ENCODE peak calls at places on chromosomes 4 and X, in eight cellular contexts. Z, E, M, G, I, Q, R and U are unnamed samples.
A peak's percentile ranks its signal among the peaks of the same experiment; 100 is the strongest.

GRCh38 chr4:177596035-177596434 is 153.8 kb upstream of the AGA start:
- DNase-seq in Z (peak; percentile 85), E (no peak), M (no peak), G (no peak), I (peak; percentile 38), Q (peak; percentile 48), R (no peak), U (peak; percentile 54)

GRCh38 chrX:31223817-31224216 is 152.0 kb upstream of the FTHL17 start:
- DNase-seq in Z (peak; percentile 80), E (no peak), M (no peak), G (no peak), I (peak; percentile 30), Q (no peak), R (no peak), U (no peak)

GRCh38 chr4:1447676-1448588 is 41.7 kb upstream of the NKX1-1 start:
- DNase-seq in Z (no peak), E (no peak), M (no peak), G (no peak), I (no peak), Q (no peak), R (no peak), U (no peak)

GRCh38 chr4:153438916-153439756 is 27.0 kb upstream of the TMEM131L start:
- DNase-seq in Z (no peak), E (no peak), M (no peak), G (peak; percentile 61), I (no peak), Q (no peak), R (no peak), U (peak; percentile 36)

GRCh38 chrX:152806035-152806434 is 24.5 kb downstream of the CETN2 start:
- DNase-seq in Z (peak; percentile 7), E (no peak), M (no peak), G (no peak), I (no peak), Q (no peak), R (no peak), U (no peak)

GRCh38 chrX:9682456-9682855 is 83.2 kb downstream of the GPR143 start:
- DNase-seq in Z (no peak), E (no peak), M (no peak), G (no peak), I (no peak), Q (no peak), R (peak; percentile 5), U (peak; percentile 62)

GRCh38 chr4:41158274-41158673 is 56.1 kb downstream of the APBB2 start:
- DNase-seq in Z (no peak), E (no peak), M (no peak), G (no peak), I (no peak), Q (no peak), R (no peak), U (no peak)

GRCh38 chrX:120456973-120457372 is 12.1 kb downstream of the LAMP2 start:
- DNase-seq in Z (peak; percentile 31), E (no peak), M (no peak), G (peak; percentile 21), I (no peak), Q (no peak), R (no peak), U (no peak)

GRCh38 chr4:2869659-2870058 is 26.0 kb downstream of the ADD1 start:
- DNase-seq in Z (no peak), E (no peak), M (no peak), G (no peak), I (no peak), Q (no peak), R (no peak), U (peak; percentile 35)

GRCh38 chr4:2866160-2866861 is 22.7 kb downstream of the ADD1 start:
- DNase-seq in Z (no peak), E (no peak), M (no peak), G (no peak), I (no peak), Q (no peak), R (no peak), U (no peak)

GRCh38 chr4:2868840-2869487 is 25.3 kb downstream of the ADD1 start:
- DNase-seq in Z (peak; percentile 27), E (no peak), M (no peak), G (no peak), I (no peak), Q (no peak), R (no peak), U (no peak)

GRCh38 chr4:2866891-2867290 is 23.2 kb downstream of the ADD1 start:
- DNase-seq in Z (peak; percentile 28), E (no peak), M (no peak), G (no peak), I (no peak), Q (no peak), R (no peak), U (no peak)

DNA sequence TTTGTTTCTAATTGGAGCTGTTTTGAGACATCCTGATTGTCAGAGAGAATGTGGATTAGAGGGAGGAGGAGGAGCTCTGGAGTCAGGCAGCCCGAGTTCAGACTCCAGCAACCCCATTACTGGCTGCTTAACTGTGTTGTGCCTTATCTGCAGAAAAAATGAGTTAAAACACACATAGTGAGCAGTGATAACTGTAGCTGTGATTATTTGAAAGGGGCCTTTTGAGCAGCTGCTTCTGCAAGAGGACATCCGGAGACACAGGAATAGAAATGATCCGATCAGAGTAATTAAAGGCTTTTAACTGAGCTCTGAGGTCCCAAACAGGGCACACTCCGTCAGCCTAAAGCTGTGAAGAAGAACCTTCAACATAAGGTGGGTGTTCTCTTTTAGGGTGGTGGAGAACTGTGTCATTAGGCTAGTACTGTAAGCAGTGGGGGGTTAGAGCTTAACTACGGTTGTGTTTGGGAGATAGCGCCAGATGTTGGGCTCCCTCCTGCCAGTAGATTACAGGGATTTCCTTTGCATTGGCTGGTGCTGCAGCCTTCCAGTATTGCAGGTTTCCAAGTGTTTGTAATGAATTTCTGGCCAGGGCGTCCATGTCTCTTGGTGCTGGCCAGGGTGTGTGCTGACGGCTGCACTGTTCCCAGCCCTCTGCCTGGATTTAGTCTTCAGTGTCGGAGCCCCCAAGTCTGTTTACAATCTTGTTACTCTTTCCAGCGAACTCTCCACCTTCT is 24.3 kb downstream of the ADD1 start:
- DNase-seq in Z (peak; percentile 54), E (no peak), M (no peak), G (no peak), I (no peak), Q (no peak), R (no peak), U (peak; percentile 37)
- H3K4me1 ChIP-seq in Z (peaks cover 36% of the 10 kb centered on the region), E (peaks cover 9% of the 10 kb centered on the region), M (peaks cover 63% of the 10 kb centered on the region), G (peaks cover 31% of the 10 kb centered on the region), I (no peaks in the 10 kb centered on the region), Q (peaks cover 29% of the 10 kb centered on the region), R (no peaks in the 10 kb centered on the region), U (peaks cover 12% of the 10 kb centered on the region)

DNA sequence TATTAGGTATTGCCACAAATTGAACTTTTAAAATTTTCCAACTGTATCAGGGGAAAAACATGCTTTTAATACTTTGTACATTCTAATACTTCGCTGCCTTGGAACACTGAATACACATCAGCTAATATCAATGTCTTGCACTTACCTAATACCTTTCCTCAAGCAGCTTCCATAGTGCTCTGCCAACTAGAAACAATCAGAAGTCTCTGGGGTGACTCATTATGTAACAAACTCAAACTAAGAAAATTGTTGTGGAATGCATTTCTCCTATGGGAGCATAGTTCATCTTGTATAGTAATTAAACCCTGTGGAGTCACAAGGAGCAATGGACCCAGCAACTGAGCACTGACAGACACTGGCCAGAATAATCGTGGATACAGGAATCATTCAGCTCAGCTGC is 496.8 kb downstream of the TMA16 start:
- DNase-seq in Z (no peak), E (no peak), M (no peak), G (no peak), I (no peak), Q (no peak), R (no peak), U (no peak)
- H3K4me1 ChIP-seq in Z (no peaks in the 10 kb centered on the region), E (no peaks in the 10 kb centered on the region), M (no peaks in the 10 kb centered on the region), G (no peaks in the 10 kb centered on the region), I (no peaks in the 10 kb centered on the region), Q (no peaks in the 10 kb centered on the region), R (no peaks in the 10 kb centered on the region), U (no peaks in the 10 kb centered on the region)

GRCh38 chr4:87046111-87046510 is 111.3 kb downstream of the AFF1 start:
- DNase-seq in Z (peak; percentile 24), E (no peak), M (no peak), G (no peak), I (no peak), Q (no peak), R (no peak), U (no peak)

GRCh38 chr4:87042986-87043820 is 108.4 kb downstream of the AFF1 start:
- DNase-seq in Z (no peak), E (no peak), M (no peak), G (no peak), I (no peak), Q (no peak), R (no peak), U (no peak)

GRCh38 chr4:87045659-87046058 is 110.8 kb downstream of the AFF1 start:
- DNase-seq in Z (no peak), E (no peak), M (no peak), G (no peak), I (no peak), Q (no peak), R (no peak), U (no peak)

GRCh38 chr4:87042221-87042620 is 107.4 kb downstream of the AFF1 start:
- DNase-seq in Z (no peak), E (no peak), M (no peak), G (no peak), I (no peak), Q (no peak), R (no peak), U (no peak)

DNA sequence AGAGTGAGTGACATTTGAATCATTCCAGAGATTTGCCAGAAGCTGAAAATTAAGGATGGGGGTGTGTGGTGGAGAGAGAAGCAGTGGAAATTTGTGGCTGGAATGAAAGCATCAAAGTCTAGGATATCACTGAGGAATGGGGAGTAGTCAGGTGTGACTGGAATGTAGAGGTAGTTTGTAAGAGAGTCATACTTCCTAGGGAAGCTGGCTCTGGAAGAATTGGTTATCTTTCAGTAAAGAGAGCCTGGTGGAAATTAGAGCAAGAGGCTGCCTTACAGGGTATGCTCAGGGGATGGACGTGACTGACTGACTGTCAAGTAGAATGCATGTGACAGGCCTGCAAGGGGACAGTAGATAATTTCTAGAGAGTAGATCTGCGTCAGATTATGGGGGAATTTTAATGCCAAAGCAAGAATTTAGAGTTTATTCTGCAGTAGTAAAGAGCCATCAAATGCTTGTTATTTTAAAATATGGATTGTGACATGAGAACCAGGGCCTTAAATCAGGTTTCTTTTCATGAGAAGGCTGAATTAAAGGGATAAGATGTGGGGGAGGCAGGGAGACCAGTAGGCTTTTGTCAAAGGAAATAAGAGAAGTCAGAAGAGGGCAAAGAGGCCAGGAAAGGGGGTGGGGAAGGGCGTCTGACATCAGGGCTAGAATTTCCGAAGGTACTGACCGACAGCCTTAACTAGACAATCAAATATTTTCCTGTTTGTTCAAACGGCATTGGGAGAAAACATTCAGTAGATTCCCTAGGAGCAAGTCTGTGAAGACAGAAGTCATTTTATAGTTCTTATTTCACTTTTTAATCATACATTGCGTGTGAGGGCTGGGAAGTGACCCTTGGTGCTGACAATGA is 109.9 kb downstream of the AFF1 start:
- DNase-seq in Z (no peak), E (no peak), M (peak; percentile 50), G (no peak), I (no peak), Q (no peak), R (no peak), U (no peak)
- H3K4me1 ChIP-seq in Z (peaks cover 29% of the 10 kb centered on the region), E (peaks cover 26% of the 10 kb centered on the region), M (peaks cover 57% of the 10 kb centered on the region), G (peaks cover 23% of the 10 kb centered on the region), I (peaks cover 6% of the 10 kb centered on the region), Q (peaks cover 18% of the 10 kb centered on the region), R (peaks cover 7% of the 10 kb centered on the region), U (peaks cover 2% of the 10 kb centered on the region)

GRCh38 chr4:2516635-2517034 is 19.8 kb upstream of the FAM193A start:
- DNase-seq in Z (no peak), E (no peak), M (no peak), G (no peak), I (no peak), Q (no peak), R (no peak), U (no peak)

GRCh38 chr4:2510351-2511259 is 25.8 kb upstream of the FAM193A start:
- DNase-seq in Z (no peak), E (no peak), M (no peak), G (no peak), I (no peak), Q (no peak), R (no peak), U (no peak)

GRCh38 chr4:2511645-2512131 is 24.8 kb upstream of the FAM193A start:
- DNase-seq in Z (no peak), E (no peak), M (no peak), G (no peak), I (no peak), Q (no peak), R (no peak), U (no peak)

GRCh38 chr4:2515835-2516550 is 20.5 kb upstream of the FAM193A start:
- DNase-seq in Z (no peak), E (no peak), M (peak; percentile 41), G (no peak), I (no peak), Q (no peak), R (peak; percentile 54), U (peak; percentile 51)

GRCh38 chr4:2512396-2513135 is 23.9 kb upstream of the FAM193A start:
- DNase-seq in Z (no peak), E (no peak), M (no peak), G (no peak), I (no peak), Q (no peak), R (no peak), U (no peak)
- H3K4me1 ChIP-seq in Z (no peaks in the 10 kb centered on the region), E (no peaks in the 10 kb centered on the region), M (peaks cover 14% of the 10 kb centered on the region), G (peaks cover 13% of the 10 kb centered on the region), I (no peaks in the 10 kb centered on the region), Q (no peaks in the 10 kb centered on the region), R (no peaks in the 10 kb centered on the region), U (no peaks in the 10 kb centered on the region)